ENCODE peak calls at places on chromosomes 7 and 10, in four cellular contexts. B is mucosa of descending colon, M is bronchial epithelial cell, O is OCI-LY7. F is an unnamed sample.
A peak's percentile ranks its signal among the peaks of the same experiment; 100 is the strongest.

GRCh38 chr10:97515260-97515978 is 16.7 kb downstream of the UBTD1 start:
- DNase-seq in O (no peak), B (no peak), M (no peak), F (no peak)

GRCh38 chr7:7795736-7796135 is 77.3 kb upstream of the RPA3 start:
- DNase-seq in O (no peak), B (no peak), M (peak; percentile 91), F (no peak)

GRCh38 chr10:17771027-17771426 is 19.0 kb downstream of the TMEM236 start:
- DNase-seq in M (no peak), B (no peak), O (no peak), F (no peak)

GRCh38 chr10:1169186-1169885 is 113.2 kb downstream of the WDR37 start:
- DNase-seq in M (no peak), B (no peak), O (no peak), F (no peak)

GRCh38 chr7:32043688-32044087 is 26.5 kb downstream of the PDE1C start:
- DNase-seq in B (no peak), O (no peak), M (no peak), F (no peak)

GRCh38 chr7:96311967-96312366 is 9.9 kb downstream of the SLC25A13 start:
- DNase-seq in M (peak; percentile 55), B (no peak), O (no peak), F (no peak)

GRCh38 chr7:30799206-30799975 is 28.2 kb downstream of the MINDY4 start:
- DNase-seq in M (peak; percentile 98), O (peak; percentile 31), B (no peak), F (no peak)

GRCh38 chr7:101792051-101792651 is 25.3 kb upstream of the CUX1 start:
- DNase-seq in O (no peak), M (peak; percentile 95), B (no peak), F (no peak)

GRCh38 chr7:150420242-150420641 is 30.2 kb upstream of the GIMAP8 start:
- DNase-seq in M (no peak), O (no peak), B (no peak), F (no peak)

GRCh38 chr10:30026578-30026977 is 32.8 kb downstream of the JCAD start:
- DNase-seq in B (peak; percentile 53), M (no peak), O (no peak), F (no peak)

GRCh38 chr10:30026080-30026479 is 33.3 kb downstream of the JCAD start:
- DNase-seq in B (no peak), M (no peak), O (no peak), F (no peak)

GRCh38 chr10:30028452-30029045 is 30.8 kb downstream of the JCAD start:
- DNase-seq in M (no peak), B (no peak), O (no peak), F (no peak)

GRCh38 chr10:30028006-30028441 is 31.4 kb downstream of the JCAD start:
- DNase-seq in M (no peak), B (no peak), O (no peak), F (peak; percentile 13)

DNA sequence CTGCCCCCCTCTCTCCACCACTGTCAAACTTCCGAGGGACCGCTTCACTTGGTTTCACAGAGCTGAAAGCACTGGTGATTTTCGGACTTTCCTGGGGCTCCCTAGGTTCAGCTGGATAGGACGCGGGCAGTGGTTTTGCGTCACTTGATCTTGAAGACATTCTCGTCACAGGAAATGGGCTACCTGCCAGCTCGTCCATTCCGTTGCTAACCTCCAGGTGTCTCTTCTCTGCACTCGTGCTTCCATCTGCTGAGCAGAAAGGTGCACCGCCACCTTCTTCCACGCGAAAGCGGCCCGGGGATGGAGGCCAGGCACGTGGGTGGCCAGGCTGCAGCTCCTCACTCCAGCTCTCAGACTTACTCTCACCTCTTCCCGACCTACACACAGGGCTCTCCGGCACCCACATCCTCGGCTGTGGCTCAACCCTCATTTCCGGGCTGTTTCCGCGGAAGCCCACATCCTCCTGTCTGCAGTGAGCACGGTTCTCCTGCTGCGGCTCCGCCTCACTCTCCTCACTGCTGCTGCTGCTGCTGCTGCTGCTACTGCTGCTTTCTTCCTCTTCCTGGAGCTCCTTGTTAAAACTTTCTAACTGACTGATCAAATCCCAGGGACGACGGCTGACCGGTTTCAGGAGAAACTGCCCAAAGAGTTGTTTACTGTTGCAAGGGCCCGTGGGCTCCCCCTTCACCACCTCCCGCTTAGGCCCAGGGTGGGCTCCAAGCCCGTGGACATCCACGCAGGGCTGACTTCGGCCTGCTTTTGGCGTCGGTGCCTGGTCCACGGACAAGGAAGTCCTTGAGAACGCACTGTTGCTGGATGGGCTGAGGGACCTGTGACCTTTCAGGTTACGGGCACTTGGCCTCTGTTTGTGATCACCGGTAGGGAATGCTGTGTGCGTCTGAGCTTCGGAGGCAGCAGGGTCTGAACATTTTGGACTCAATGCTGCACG is 32.1 kb downstream of the JCAD start:
- DNase-seq in B (peak; percentile 85), M (peak; percentile 31), O (peak; percentile 13), F (peak; percentile 68)
- H3K4me3 ChIP-seq in B (no peak overlapping the region), M (no peak overlapping the region), O (no peak overlapping the region), F (no peak overlapping the region)

GRCh38 chr10:93072225-93072712 is 1.4 kb upstream of the CYP26A1 start:
- DNase-seq in M (no peak), B (peak; percentile 48), O (no peak), F (no peak)
- H3K4me3 ChIP-seq in M (peak overlapping the region; percentile 7), B (no peak overlapping the region), O (no peak overlapping the region), F (peak overlapping the region; percentile 16)

DNA sequence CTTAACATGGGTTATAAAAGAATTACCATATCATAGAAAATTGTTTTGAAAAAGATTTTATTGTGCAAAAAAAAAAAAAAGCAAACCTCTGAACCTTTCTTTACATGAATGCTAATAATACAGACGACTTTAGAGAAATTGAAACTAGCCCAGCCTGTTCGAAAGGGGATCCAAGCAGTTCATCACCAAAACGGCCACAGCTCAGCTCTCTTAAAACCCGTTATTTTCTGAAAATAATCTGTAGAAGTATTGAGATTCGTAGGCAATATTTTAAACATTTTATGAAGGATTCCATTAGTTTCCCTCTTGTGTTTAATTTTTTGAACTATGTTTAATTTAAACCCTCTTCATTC is 9.9 kb upstream of the GSAP start:
- DNase-seq in M (no peak), O (no peak), B (no peak), F (no peak)
- H3K4me3 ChIP-seq in M (no peak overlapping the region), O (no peak overlapping the region), B (no peak overlapping the region), F (no peak overlapping the region)

DNA sequence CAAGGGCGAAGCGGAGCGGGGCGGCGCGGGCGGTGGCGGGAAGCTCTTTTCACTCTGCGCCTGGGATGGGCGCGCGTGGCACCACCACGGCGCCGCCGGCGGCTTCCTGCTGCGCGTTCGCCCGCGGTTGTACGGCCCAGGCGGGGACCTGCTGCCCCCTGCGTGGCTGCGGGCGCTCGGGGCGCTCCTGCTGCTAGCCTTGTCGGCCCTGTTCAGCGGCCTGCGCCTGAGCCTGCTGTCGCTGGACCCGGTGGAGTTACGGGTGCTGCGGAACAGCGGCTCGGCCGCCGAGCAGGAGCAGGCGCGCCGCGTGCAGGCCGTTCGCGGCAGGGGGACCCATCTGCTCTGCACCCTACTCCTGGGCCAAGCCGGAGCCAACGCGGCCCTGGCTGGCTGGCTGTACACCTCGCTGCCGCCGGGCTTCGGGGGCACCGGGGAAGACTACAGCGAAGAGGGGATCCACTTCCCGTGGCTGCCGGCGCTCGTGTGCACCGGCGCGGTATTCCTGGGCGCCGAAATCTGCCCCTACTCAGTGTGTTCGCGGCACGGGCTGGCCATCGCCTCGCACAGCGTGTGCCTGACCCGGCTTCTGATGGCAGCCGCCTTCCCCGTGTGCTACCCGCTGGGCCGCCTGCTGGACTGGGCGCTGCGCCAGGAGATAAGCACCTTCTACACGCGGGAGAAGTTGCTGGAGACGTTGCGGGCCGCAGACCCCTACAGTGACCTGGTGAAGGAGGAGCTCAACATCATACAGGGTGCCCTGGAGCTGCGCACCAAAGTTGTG is 927 bp downstream of the CNNM1 start:
- DNase-seq in B (no peak), M (no peak), O (no peak), F (no peak)
- H3K4me3 ChIP-seq in B (no peak overlapping the region), M (peak overlapping the region; percentile 28), O (no peak overlapping the region), F (peak overlapping the region; percentile 47)

DNA sequence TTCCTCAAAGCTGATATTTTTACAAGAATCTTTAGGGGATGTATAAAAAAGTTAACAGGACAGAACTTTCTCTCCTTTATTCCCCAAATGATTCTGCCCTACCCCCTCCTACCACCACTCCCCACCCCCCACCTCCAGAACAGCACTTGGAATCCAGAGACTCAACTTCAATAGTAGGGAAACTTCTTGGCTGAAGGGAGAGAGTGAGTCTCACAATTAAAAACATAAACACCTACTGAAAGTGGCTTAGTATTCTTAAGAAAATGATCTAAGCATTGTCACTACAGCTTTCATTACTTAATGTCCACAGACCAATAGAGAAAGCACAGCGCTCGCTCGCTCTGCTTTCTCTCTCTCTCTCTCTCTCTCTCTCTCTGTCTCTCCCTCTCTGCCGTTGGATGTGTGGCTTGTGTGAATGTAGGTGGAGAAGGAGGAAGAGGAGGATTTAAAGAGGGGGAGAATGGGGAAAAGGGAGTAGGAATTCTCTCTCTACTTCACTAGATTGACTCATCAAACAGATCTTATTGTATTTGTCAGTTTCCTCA is 1.5 kb upstream of the SEMA3A start:
- DNase-seq in O (no peak), M (peak; percentile 63), B (no peak), F (no peak)
- H3K4me3 ChIP-seq in O (no peak overlapping the region), M (peak overlapping the region; percentile 15), B (no peak overlapping the region), F (peak overlapping the region; percentile 4)

DNA sequence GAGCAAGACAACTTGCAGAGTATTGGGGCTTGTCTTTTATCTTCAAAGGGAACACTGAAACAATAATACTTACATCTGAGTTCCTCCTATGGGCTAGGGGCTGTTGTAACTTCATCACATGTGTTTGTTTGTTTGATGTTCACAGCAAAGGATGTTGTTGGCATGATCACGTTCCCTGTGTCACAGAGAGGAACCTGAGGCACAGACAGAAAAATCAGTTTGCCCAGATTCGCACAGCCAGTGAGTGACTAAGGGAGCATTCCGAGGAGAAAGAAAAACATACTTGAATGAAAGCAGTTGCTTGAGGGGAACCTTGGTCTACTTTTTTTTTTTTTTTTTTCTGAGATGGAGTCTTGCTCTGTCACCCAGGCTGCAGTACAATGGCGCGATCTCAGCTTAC is 87.2 kb upstream of the PFKP start:
- DNase-seq in O (no peak), M (no peak), B (no peak), F (no peak)
- H3K4me3 ChIP-seq in O (no peak overlapping the region), M (no peak overlapping the region), B (no peak overlapping the region), F (no peak overlapping the region)

DNA sequence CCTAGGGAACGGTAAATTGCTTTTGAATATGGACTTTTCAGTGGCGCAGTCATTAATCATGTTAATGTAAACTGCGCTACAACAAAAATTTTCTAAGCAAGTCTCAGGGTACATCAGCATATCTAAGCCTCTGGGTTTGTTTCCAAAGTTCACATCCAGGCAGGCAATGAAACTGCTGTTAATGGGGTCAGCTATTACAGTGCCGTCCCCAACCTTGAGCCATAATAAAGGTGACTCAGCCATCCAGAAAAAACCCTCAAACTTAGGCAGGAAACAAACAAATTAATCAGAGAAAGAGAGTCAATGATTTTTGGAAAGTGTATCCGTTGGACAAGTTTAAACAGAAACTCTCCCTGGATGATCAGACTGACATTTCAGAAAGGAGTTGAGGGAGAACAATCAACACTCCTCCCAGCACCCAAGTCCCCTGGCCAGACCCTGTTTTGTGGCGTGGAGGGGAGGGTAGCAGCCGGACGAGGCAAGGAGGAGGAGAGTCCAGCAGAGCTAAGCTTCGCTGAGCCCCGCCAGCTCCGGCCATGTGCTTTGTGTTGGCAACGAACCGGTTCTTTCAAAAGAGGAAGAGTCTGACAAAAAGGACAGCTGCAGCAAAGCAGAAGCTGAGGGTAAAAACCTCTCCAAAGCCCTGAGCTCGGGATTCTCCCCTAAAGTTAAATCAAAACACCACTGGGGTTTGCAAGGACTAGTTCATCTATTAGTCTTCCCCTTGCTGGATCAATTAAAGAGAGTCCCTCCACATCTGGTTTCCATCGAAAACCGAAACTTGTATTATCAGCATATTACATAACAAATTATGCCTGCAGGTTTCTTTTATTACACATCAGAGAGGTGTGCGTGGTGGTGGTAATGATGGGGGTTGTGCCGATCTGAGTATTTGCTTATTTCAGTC is 3.6 kb downstream of the FAM53B start:
- DNase-seq in B (peak; percentile 79), O (peak; percentile 84), M (peak; percentile 95), F (peak; percentile 65)
- H3K4me3 ChIP-seq in B (no peak overlapping the region), O (peak overlapping the region; percentile 95), M (peak overlapping the region; percentile 13), F (peak overlapping the region; percentile 89)

F was measured in transverse colon.